ENCODE peak calls at places on chromosomes 3 and 15, in eight cellular contexts. T is kidney tubule cell; F is iPS-NIHi11; X is cardiac muscle cell; Y is OCI-M1; A is AG10803; Z is effector memory CD8-positive, alpha-beta T cell; Q is effector CD4-positive, alpha-beta T cell. S is an unnamed sample.

GRCh38 chr15:88858934-88859333 is 36.4 kb downstream of the HAPLN3 start:
- DNase-seq in T (no peak), F (no peak), X (no peak), Y (no peak), A (no peak), Z (no peak), Q (no peak), S (no peak)

GRCh38 chr3:152192050-152192449 is 76.7 kb upstream of the MBNL1 start:
- DNase-seq in T (no peak), F (no peak), X (no peak), Y (peak), A (no peak), Z (no peak), Q (no peak), S (no peak)

GRCh38 chr3:149784064-149784704 is 8.2 kb downstream of the ANKUB1 start:
- DNase-seq in T (no peak), F (peak), X (no peak), Y (no peak), A (peak), Z (no peak), Q (no peak), S (no peak)

GRCh38 chr3:179840985-179841384 is 188.1 kb downstream of the USP13 start:
- DNase-seq in T (peak), F (peak), X (no peak), Y (no peak), A (peak), Z (no peak), Q (no peak), S (no peak)

GRCh38 chr15:90593469-90594158 is 63.9 kb downstream of the CRTC3 start:
- DNase-seq in T (no peak), F (no peak), X (no peak), Y (peak), A (no peak), Z (no peak), Q (no peak), S (no peak)

GRCh38 chr3:24853685-24854341 is 359.2 kb upstream of the THRB start:
- DNase-seq in T (no peak), F (no peak), X (no peak), Y (no peak), A (no peak), Z (no peak), Q (no peak), S (no peak)

GRCh38 chr3:123732447-123732846 is 147.6 kb upstream of the HACD2 start:
- DNase-seq in T (peak), F (no peak), X (no peak), Y (no peak), A (no peak), Z (no peak), Q (no peak), S (no peak)

GRCh38 chr3:158711886-158712285 is 20.4 kb downstream of the RARRES1 start:
- DNase-seq in T (peak), F (no peak), X (no peak), Y (no peak), A (peak), Z (no peak), Q (no peak), S (no peak)

GRCh38 chr15:86115138-86115801 is 35.6 kb downstream of the AGBL1 start:
- DNase-seq in T (no peak), F (no peak), X (no peak), Y (no peak), A (no peak), Z (no peak), Q (no peak), S (no peak)

GRCh38 chr15:82647045-82647834 is at the start of gene CPEB1:
- DNase-seq in T (peak), F (peak), X (peak), Y (peak), A (peak), Z (no peak), Q (no peak), S (peak)

GRCh38 chr15:96353378-96353930 is 23.0 kb downstream of the NR2F2 start:
- DNase-seq in T (no peak), F (no peak), X (no peak), Y (no peak), A (no peak), Z (no peak), Q (no peak), S (no peak)

GRCh38 chr15:26087881-26088280 is 224.8 kb upstream of the ATP10A start:
- DNase-seq in T (no peak), F (no peak), X (no peak), Y (no peak), A (peak), Z (no peak), Q (no peak), S (no peak)

GRCh38 chr3:15220661-15221060 is 14.6 kb downstream of the CAPN7 start:
- DNase-seq in T (no peak), F (no peak), X (no peak), Y (no peak), A (no peak), Z (no peak), Q (no peak), S (no peak)

GRCh38 chr3:128006471-128007424 is 45.5 kb upstream of the SEC61A1 start:
- DNase-seq in T (no peak), F (peak), X (no peak), Y (no peak), A (no peak), Z (no peak), Q (no peak), S (no peak)

S was measured in CMK.